ENCODE peak calls at places on chromosomes 1 and 21, in ten cellular contexts. E is body of pancreas, B is A549, V is tibial nerve, N is stomach, K is heart left ventricle, Z is IMR-90, T is transverse colon, R is esophagus squamous epithelium, O is HepG2. G is an unnamed sample.

GRCh38 chr21:32611471-32611997 is 643 bp downstream of the CFAP298 start:
- DNase-seq in E (peak), B (peak), V (no peak), N (peak), K (no peak), Z (peak), T (peak), R (no peak), O (no peak), G (no peak)

GRCh38 chr1:234941711-234942320 is 186.8 kb downstream of the TOMM20 start:
- DNase-seq in E (no peak), B (no peak), V (no peak), N (no peak), K (no peak), Z (peak), T (no peak), R (no peak), O (no peak), G (no peak)

GRCh38 chr1:185453496-185454192 is 136.6 kb upstream of the IVNS1ABP start:
- DNase-seq in E (no peak), B (no peak), V (no peak), N (no peak), K (no peak), Z (peak), T (no peak), R (no peak), O (no peak), G (no peak)

GRCh38 chr1:184188091-184188490 is 136.6 kb downstream of the TSEN15 start:
- DNase-seq in E (no peak), B (no peak), V (no peak), N (no peak), K (no peak), Z (peak), T (no peak), R (no peak), O (no peak), G (no peak)

GRCh38 chr1:224127925-224128819 is 14.3 kb downstream of the FBXO28 start:
- DNase-seq in E (no peak), B (no peak), V (no peak), N (no peak), K (no peak), Z (peak), T (no peak), R (no peak), O (no peak), G (no peak)

GRCh38 chr1:208224192-208224713 is 19.9 kb downstream of the PLXNA2 start:
- DNase-seq in E (no peak), B (no peak), V (no peak), N (no peak), K (no peak), Z (no peak), T (no peak), R (no peak), O (no peak), G (no peak)

GRCh38 chr1:151058682-151059341 is 610 bp downstream of the CDC42SE1 start:
- DNase-seq in E (peak), B (no peak), V (no peak), N (peak), K (no peak), Z (peak), T (peak), R (no peak), O (no peak), G (peak)

GRCh38 chr1:185158806-185159205 is 1.8 kb downstream of the SWT1 start:
- DNase-seq in E (peak), B (no peak), V (no peak), N (no peak), K (no peak), Z (no peak), T (no peak), R (no peak), O (no peak), G (no peak)

GRCh38 chr1:171965802-171966201 is 124.5 kb downstream of the DNM3 start:
- DNase-seq in E (no peak), B (no peak), V (no peak), N (no peak), K (no peak), Z (peak), T (no peak), R (no peak), O (no peak), G (no peak)

GRCh38 chr21:39529026-39529425 is 77.3 kb downstream of the SH3BGR start:
- DNase-seq in E (no peak), B (no peak), V (no peak), N (no peak), K (no peak), Z (no peak), T (no peak), R (no peak), O (no peak), G (no peak)

GRCh38 chr1:65025794-65026193 is 59.4 kb upstream of the JAK1 start:
- DNase-seq in E (no peak), B (no peak), V (no peak), N (no peak), K (no peak), Z (no peak), T (no peak), R (no peak), O (no peak), G (no peak)

GRCh38 chr1:6210606-6211355 is 4.9 kb downstream of the RNF207 start:
- DNase-seq in E (no peak), B (no peak), V (no peak), N (no peak), K (no peak), Z (no peak), T (no peak), R (no peak), O (no peak), G (no peak)

GRCh38 chr1:157697781-157698569 is 2.6 kb downstream of the FCRL3 start:
- DNase-seq in E (no peak), B (no peak), V (no peak), N (no peak), K (no peak), Z (no peak), T (no peak), R (no peak), O (no peak), G (no peak)

GRCh38 chr1:43147625-43148319 is 24.3 kb downstream of the EBNA1BP2 start:
- DNase-seq in E (peak), B (no peak), V (no peak), N (peak), K (peak), Z (peak), T (peak), R (no peak), O (peak), G (peak)

GRCh38 chr1:77281491-77282186 is at the start of gene AK5:
- DNase-seq in E (peak), B (peak), V (no peak), N (peak), K (peak), Z (peak), T (no peak), R (no peak), O (no peak), G (no peak)

GRCh38 chr1:116128669-116129068 is 17.5 kb downstream of the MAB21L3 start:
- DNase-seq in E (no peak), B (no peak), V (no peak), N (no peak), K (no peak), Z (no peak), T (no peak), R (no peak), O (no peak), G (peak)

GRCh38 chr1:43227138-43227836 is 42.5 kb upstream of the TMEM125 start:
- DNase-seq in E (peak), B (peak), V (peak), N (peak), K (peak), Z (peak), T (peak), R (peak), O (peak), G (peak)

GRCh38 chr21:21547368-21547953 is 549.3 kb downstream of the NCAM2 start:
- DNase-seq in E (no peak), B (no peak), V (no peak), N (no peak), K (no peak), Z (peak), T (no peak), R (no peak), O (no peak), G (no peak)

GRCh38 chr1:78493456-78493855 is 2.7 kb downstream of the PTGFR start:
- DNase-seq in E (no peak), B (no peak), V (no peak), N (no peak), K (no peak), Z (peak), T (no peak), R (no peak), O (no peak), G (no peak)

GRCh38 chr1:109806733-109807397 is 43.1 kb upstream of the EPS8L3 start:
- DNase-seq in E (no peak), B (no peak), V (no peak), N (peak), K (no peak), Z (no peak), T (no peak), R (no peak), O (no peak), G (peak)

GRCh38 chr1:83706354-83706938 is 292.5 kb downstream of the TTLL7 start:
- DNase-seq in E (no peak), B (no peak), V (no peak), N (no peak), K (no peak), Z (no peak), T (no peak), R (no peak), O (no peak), G (no peak)

GRCh38 chr1:16153999-16154673 is 1.7 kb downstream of the EPHA2 start:
- DNase-seq in E (no peak), B (no peak), V (no peak), N (no peak), K (no peak), Z (no peak), T (no peak), R (no peak), O (no peak), G (no peak)

GRCh38 chr21:16002872-16003466 is 273.2 kb downstream of the USP25 start:
- DNase-seq in E (no peak), B (no peak), V (no peak), N (no peak), K (no peak), Z (peak), T (no peak), R (no peak), O (no peak), G (no peak)

GRCh38 chr1:151839457-151840409 is at the start of gene C2CD4D:
- DNase-seq in E (peak), B (no peak), V (peak), N (peak), K (no peak), Z (no peak), T (peak), R (no peak), O (peak), G (peak)

GRCh38 chr1:114314098-114314497 is 160.4 kb upstream of the SYT6 start:
- DNase-seq in E (no peak), B (no peak), V (no peak), N (no peak), K (no peak), Z (peak), T (no peak), R (no peak), O (no peak), G (no peak)

GRCh38 chr1:107835151-107835670 is 129.8 kb downstream of the VAV3 start:
- DNase-seq in E (no peak), B (no peak), V (no peak), N (no peak), K (no peak), Z (no peak), T (no peak), R (no peak), O (no peak), G (no peak)

GRCh38 chr1:68116643-68117235 is 66.3 kb upstream of the DIRAS3 start:
- DNase-seq in E (peak), B (peak), V (no peak), N (peak), K (peak), Z (peak), T (peak), R (no peak), O (peak), G (no peak)

GRCh38 chr1:179591592-179592580 is at the start of gene TDRD5:
- DNase-seq in E (peak), B (peak), V (no peak), N (peak), K (no peak), Z (no peak), T (peak), R (no peak), O (no peak), G (no peak)

GRCh38 chr1:110556471-110556807 is 37.5 kb upstream of the KCNA10 start:
- DNase-seq in E (peak), B (no peak), V (peak), N (no peak), K (no peak), Z (no peak), T (no peak), R (no peak), O (no peak), G (no peak)

GRCh38 chr1:86616871-86617270 is 70.0 kb downstream of the CLCA4 start:
- DNase-seq in E (no peak), B (no peak), V (no peak), N (no peak), K (no peak), Z (no peak), T (peak), R (no peak), O (no peak), G (no peak)

GRCh38 chr1:30572192-30572591 is 151.2 kb downstream of the MATN1 start:
- DNase-seq in E (no peak), B (no peak), V (no peak), N (no peak), K (no peak), Z (no peak), T (no peak), R (no peak), O (no peak), G (no peak)
- H3K4me3 ChIP-seq in E (no peak), B (no peak), V (no peak), N (no peak), K (no peak), Z (no peak), T (no peak), R (no peak), O (no peak), G (no peak)

GRCh38 chr1:33043267-33044090 is 6.8 kb upstream of the AK2 start:
- DNase-seq in E (no peak), B (no peak), V (no peak), N (no peak), K (no peak), Z (no peak), T (no peak), R (no peak), O (no peak), G (no peak)

GRCh38 chr1:33041026-33041425 is 4.3 kb upstream of the AK2 start:
- DNase-seq in E (no peak), B (no peak), V (no peak), N (no peak), K (no peak), Z (no peak), T (no peak), R (no peak), O (peak), G (no peak)

GRCh38 chr1:33036526-33037503 is at the start of gene AK2:
- DNase-seq in E (peak), B (peak), V (peak), N (peak), K (peak), Z (peak), T (peak), R (peak), O (peak), G (peak)

GRCh38 chr1:33042836-33043235 is 6.2 kb upstream of the AK2 start:
- DNase-seq in E (no peak), B (no peak), V (no peak), N (no peak), K (no peak), Z (no peak), T (no peak), R (no peak), O (no peak), G (no peak)

DNA sequence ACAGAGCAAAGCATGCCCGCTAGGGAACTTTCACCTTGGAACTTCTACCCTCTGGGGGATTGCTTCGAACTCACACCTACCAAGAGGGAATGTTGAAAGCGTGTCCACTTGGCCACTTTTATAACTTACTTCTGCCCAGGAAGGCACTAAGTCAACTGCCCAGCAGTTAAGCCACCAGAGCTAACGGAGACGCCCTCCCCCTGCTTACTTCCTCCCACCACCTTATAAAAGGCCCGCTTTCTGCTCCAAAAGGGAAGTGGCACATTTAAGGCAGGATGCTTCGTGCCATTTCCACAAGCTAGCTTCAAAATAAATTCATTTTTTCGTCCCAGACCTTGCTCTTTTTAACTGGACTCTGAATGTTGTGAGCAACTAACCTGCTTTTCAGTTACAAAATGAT is 3.2 kb upstream of the AK2 start:
- DNase-seq in E (peak), B (no peak), V (no peak), N (no peak), K (no peak), Z (no peak), T (no peak), R (no peak), O (no peak), G (peak)
- TF ChIP-seq POLR2A in E (no peak), B (no peak), V (no peak), N (no peak), K (no peak), Z (no peak), T (no peak), R (no peak), O (no peak), G (no peak)

GRCh38 chr1:100438789-100439188 is 86.5 kb downstream of the CDC14A start:
- DNase-seq in E (no peak), B (no peak), V (no peak), N (no peak), K (no peak), Z (no peak), T (no peak), R (no peak), O (no peak), G (no peak)

GRCh38 chr1:100438375-100438774 is 86.1 kb downstream of the CDC14A start:
- DNase-seq in E (no peak), B (no peak), V (no peak), N (no peak), K (no peak), Z (no peak), T (no peak), R (no peak), O (no peak), G (no peak)

GRCh38 chr1:100428160-100428559 is 75.9 kb downstream of the CDC14A start:
- DNase-seq in E (no peak), B (no peak), V (no peak), N (no peak), K (no peak), Z (peak), T (no peak), R (no peak), O (no peak), G (no peak)

GRCh38 chr1:100430368-100430767 is 78.1 kb downstream of the CDC14A start:
- DNase-seq in E (no peak), B (no peak), V (no peak), N (peak), K (no peak), Z (no peak), T (no peak), R (no peak), O (no peak), G (no peak)

DNA sequence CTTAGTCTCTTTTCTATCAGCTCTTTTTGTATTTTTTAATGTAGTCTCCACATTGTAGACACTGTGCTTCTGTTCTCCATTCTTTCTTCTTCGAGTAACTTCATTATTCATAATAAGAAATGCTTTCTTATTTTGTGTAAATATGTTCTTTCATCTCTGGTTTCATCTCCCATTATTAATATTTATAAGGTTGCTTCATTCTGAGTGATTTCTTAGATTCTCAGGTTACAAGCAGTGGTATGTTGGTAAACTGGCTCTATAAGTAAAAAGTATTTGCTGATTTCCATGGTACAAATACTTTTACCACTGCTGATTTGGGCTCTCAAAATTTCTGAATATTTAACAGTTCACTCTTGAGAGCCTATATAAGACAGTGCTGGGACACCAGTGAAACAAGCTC is 81.3 kb downstream of the CDC14A start:
- DNase-seq in E (no peak), B (no peak), V (no peak), N (no peak), K (no peak), Z (no peak), T (no peak), R (no peak), O (no peak), G (no peak)
- H3K4me3 ChIP-seq in E (no peak), B (no peak), V (no peak), N (no peak), K (no peak), Z (no peak), T (no peak), R (no peak), O (no peak), G (no peak)

DNA sequence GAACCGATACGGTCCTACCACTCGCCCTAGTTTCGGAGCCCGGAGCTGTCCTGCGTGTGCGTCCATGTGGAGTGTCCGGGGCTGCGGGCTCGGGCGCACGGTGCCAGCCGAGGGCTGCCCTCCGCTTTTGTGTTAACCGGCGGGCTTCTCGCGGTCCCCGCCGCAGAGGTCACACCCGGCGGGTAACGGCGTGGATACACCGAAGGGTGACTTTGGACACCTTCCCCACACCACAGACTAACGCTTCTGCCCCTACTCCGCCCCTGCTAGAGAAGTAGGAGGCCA is 695 bp upstream of the ATF3 start:
- DNase-seq in E (no peak), B (no peak), V (no peak), N (no peak), K (no peak), Z (no peak), T (no peak), R (no peak), O (no peak), G (no peak)
- TF ChIP-seq POLR2A in E (no peak), B (no peak), V (no peak), N (no peak), K (no peak), Z (no peak), T (no peak), R (no peak), O (no peak), G (no peak)

GRCh38 chr1:183075861-183076260 is 52.6 kb downstream of the LAMC1 start:
- DNase-seq in E (no peak), B (no peak), V (no peak), N (no peak), K (no peak), Z (no peak), T (no peak), R (no peak), O (no peak), G (no peak)
- H3K4me3 ChIP-seq in E (no peak), B (no peak), V (no peak), N (no peak), K (no peak), Z (no peak), T (no peak), R (no peak), O (no peak), G (no peak)

GRCh38 chr1:206415913-206416312 is 54.4 kb upstream of the IKBKE start:
- DNase-seq in E (no peak), B (no peak), V (no peak), N (no peak), K (no peak), Z (no peak), T (no peak), R (no peak), O (no peak), G (no peak)
- TF ChIP-seq POLR2A in E (no peak), B (no peak), V (no peak), N (no peak), K (no peak), Z (no peak), T (no peak), R (no peak), O (no peak), G (no peak)

GRCh38 chr1:211133393-211133840 is 531 bp downstream of the KCNH1 start:
- DNase-seq in E (no peak), B (peak), V (no peak), N (no peak), K (peak), Z (no peak), T (no peak), R (no peak), O (no peak), G (no peak)

GRCh38 chr1:211135342-211135950 is 1.5 kb upstream of the KCNH1 start:
- DNase-seq in E (no peak), B (peak), V (no peak), N (no peak), K (no peak), Z (peak), T (no peak), R (no peak), O (peak), G (no peak)

GRCh38 chr1:211129790-211130189 is 4.2 kb downstream of the KCNH1 start:
- DNase-seq in E (no peak), B (no peak), V (no peak), N (no peak), K (no peak), Z (no peak), T (no peak), R (no peak), O (no peak), G (no peak)

GRCh38 chr1:211132681-211133392 is 1.1 kb downstream of the KCNH1 start:
- DNase-seq in E (no peak), B (no peak), V (no peak), N (no peak), K (no peak), Z (no peak), T (no peak), R (no peak), O (no peak), G (no peak)

GRCh38 chr1:211133841-211134669 is at the start of gene KCNH1:
- DNase-seq in E (peak), B (peak), V (peak), N (peak), K (peak), Z (peak), T (peak), R (no peak), O (peak), G (peak)
- H3K4me3 ChIP-seq in E (no peak), B (peak), V (peak), N (peak), K (peak), Z (peak), T (peak), R (peak), O (peak), G (peak)